ENCODE peak calls at places on chromosomes 3 and 15, in seven cellular contexts. H, D, J, N, Q, P and G are unnamed samples.

GRCh38 chr15:90165659-90166489 is 35.3 kb upstream of the SEMA4B start:
- DNase-seq in H (peak), D (peak), J (peak), N (no peak), Q (peak), P (peak), G (peak)

GRCh38 chr15:25930931-25931330 is 67.8 kb upstream of the ATP10A start:
- DNase-seq in H (no peak), D (no peak), J (no peak), N (no peak), Q (no peak), P (no peak), G (no peak)

GRCh38 chr3:126105691-126106187 is 21.8 kb upstream of the SLC41A3 start:
- DNase-seq in H (no peak), D (no peak), J (no peak), N (no peak), Q (no peak), P (no peak), G (no peak)

GRCh38 chr3:170679190-170679589 is 93.3 kb upstream of the SLC7A14 start:
- DNase-seq in H (no peak), D (no peak), J (no peak), N (no peak), Q (no peak), P (no peak), G (no peak)

GRCh38 chr3:150783920-150784746 is 21.2 kb upstream of the SIAH2 start:
- DNase-seq in H (no peak), D (no peak), J (no peak), N (no peak), Q (no peak), P (no peak), G (no peak)

GRCh38 chr15:36210426-36210825 is 369.0 kb upstream of the CDIN1 start:
- DNase-seq in H (no peak), D (no peak), J (no peak), N (no peak), Q (no peak), P (no peak), G (no peak)

GRCh38 chr3:127542441-127542952 is 48.0 kb downstream of the TPRA1 start:
- DNase-seq in H (no peak), D (no peak), J (no peak), N (no peak), Q (no peak), P (no peak), G (peak)

GRCh38 chr3:96200897-96201296 is 613.5 kb upstream of the EPHA6 start:
- DNase-seq in H (no peak), D (no peak), J (no peak), N (no peak), Q (no peak), P (no peak), G (no peak)

GRCh38 chr15:98442379-98442833 is 205.9 kb upstream of the IGF1R start:
- DNase-seq in H (peak), D (peak), J (peak), N (no peak), Q (peak), P (peak), G (no peak)

GRCh38 chr3:56799251-56799882 is 2.4 kb downstream of the ARHGEF3 start:
- DNase-seq in H (no peak), D (no peak), J (no peak), N (peak), Q (peak), P (peak), G (no peak)

GRCh38 chr3:11807651-11808050 is 39.0 kb downstream of the TAMM41 start:
- DNase-seq in H (no peak), D (no peak), J (no peak), N (no peak), Q (no peak), P (no peak), G (no peak)

GRCh38 chr3:37892917-37893595 is 31.4 kb downstream of the CTDSPL start:
- DNase-seq in H (no peak), D (no peak), J (no peak), N (no peak), Q (peak), P (no peak), G (peak)

GRCh38 chr15:43775411-43775965 is 1.3 kb downstream of the ELL3 start:
- DNase-seq in H (peak), D (no peak), J (peak), N (no peak), Q (peak), P (peak), G (peak)

GRCh38 chr3:14369675-14370669 is 32.4 kb upstream of the SLC6A6 start:
- DNase-seq in H (peak), D (no peak), J (no peak), N (no peak), Q (no peak), P (peak), G (peak)

GRCh38 chr3:14373753-14374376 is 28.5 kb upstream of the SLC6A6 start:
- DNase-seq in H (no peak), D (no peak), J (no peak), N (no peak), Q (no peak), P (no peak), G (no peak)

GRCh38 chr3:14372587-14372986 is 29.8 kb upstream of the SLC6A6 start:
- DNase-seq in H (no peak), D (no peak), J (no peak), N (no peak), Q (no peak), P (no peak), G (no peak)

GRCh38 chr3:14370719-14371572 is 31.5 kb upstream of the SLC6A6 start:
- DNase-seq in H (no peak), D (no peak), J (no peak), N (no peak), Q (no peak), P (no peak), G (no peak)

GRCh38 chr3:14371573-14372474 is 30.6 kb upstream of the SLC6A6 start:
- DNase-seq in H (no peak), D (no peak), J (no peak), N (no peak), Q (peak), P (peak), G (peak)
- H3K27ac ChIP-seq in H (no peak), D (no peak), J (no peak), N (no peak), Q (no peak), P (peak), G (peak)

GRCh38 chr3:64815691-64816225 is 128.0 kb upstream of the ADAMTS9 start:
- DNase-seq in H (no peak), D (no peak), J (no peak), N (no peak), Q (no peak), P (no peak), G (no peak)

GRCh38 chr3:64814360-64814759 is 126.6 kb upstream of the ADAMTS9 start:
- DNase-seq in H (no peak), D (no peak), J (no peak), N (no peak), Q (no peak), P (no peak), G (no peak)

GRCh38 chr3:64818196-64818595 is 130.4 kb upstream of the ADAMTS9 start:
- DNase-seq in H (no peak), D (no peak), J (no peak), N (no peak), Q (no peak), P (no peak), G (no peak)

GRCh38 chr3:64815195-64815627 is 127.4 kb upstream of the ADAMTS9 start:
- DNase-seq in H (no peak), D (no peak), J (no peak), N (no peak), Q (no peak), P (no peak), G (no peak)
- H3K27ac ChIP-seq in H (no peak), D (no peak), J (no peak), N (no peak), Q (no peak), P (no peak), G (peak)

DNA sequence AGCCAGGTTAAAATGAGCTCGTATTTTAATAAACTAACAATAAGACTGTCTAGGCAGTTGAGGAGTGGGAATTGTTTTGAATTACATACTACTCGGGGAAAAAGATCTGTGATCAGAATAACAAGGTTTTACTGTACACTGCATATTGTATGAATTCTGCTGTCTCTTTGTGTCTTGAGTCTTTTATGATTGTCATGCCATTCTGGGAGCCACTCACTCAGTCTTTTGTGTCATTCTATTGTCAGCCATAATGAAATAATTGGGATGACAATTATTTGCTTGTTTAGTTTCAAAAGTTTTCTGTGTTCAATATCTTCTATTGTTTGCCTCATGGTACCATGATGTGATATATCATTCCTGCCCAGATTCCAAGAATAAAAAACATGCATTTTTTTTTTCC is 339.6 kb upstream of the TBL1XR1 start:
- DNase-seq in H (no peak), D (no peak), J (no peak), N (no peak), Q (no peak), P (no peak), G (no peak)
- H3K27ac ChIP-seq in H (no peak), D (no peak), J (no peak), N (no peak), Q (no peak), P (no peak), G (no peak)

DNA sequence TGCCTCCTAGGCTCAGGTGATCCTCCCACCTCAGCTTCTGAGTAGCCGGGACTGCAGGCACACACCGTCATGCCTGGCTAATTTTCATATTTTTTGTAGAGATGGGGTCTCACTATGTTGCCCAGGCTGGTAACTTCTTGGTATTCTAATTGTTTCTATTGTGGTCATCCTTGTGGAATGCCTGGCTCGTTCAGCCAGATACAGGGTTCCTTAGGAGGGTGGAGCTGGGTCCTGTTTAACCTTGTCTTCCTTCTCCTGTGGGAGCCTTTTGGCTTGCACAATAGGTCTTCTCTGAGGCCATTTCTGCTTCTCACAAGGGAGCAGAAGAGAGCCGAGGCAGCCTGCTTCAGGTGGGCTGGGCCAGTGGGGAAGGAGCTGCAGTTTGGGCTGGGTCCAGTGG is 15.7 kb downstream of the PLEKHO2 start:
- DNase-seq in H (peak), D (no peak), J (no peak), N (no peak), Q (no peak), P (no peak), G (no peak)
- H3K27ac ChIP-seq in H (no peak), D (peak), J (peak), N (no peak), Q (peak), P (peak), G (no peak)

GRCh38 chr15:93073465-93073952 is 15.5 kb downstream of the RGMA start:
- DNase-seq in H (peak), D (no peak), J (peak), N (no peak), Q (no peak), P (no peak), G (no peak)
- H3K27ac ChIP-seq in H (no peak), D (no peak), J (peak), N (no peak), Q (no peak), P (no peak), G (peak)

GRCh38 chr15:33282226-33283020 is 28.3 kb upstream of the RYR3 start:
- DNase-seq in H (no peak), D (no peak), J (no peak), N (no peak), Q (no peak), P (no peak), G (no peak)
- H3K27ac ChIP-seq in H (no peak), D (no peak), J (no peak), N (no peak), Q (no peak), P (no peak), G (no peak)